ENCODE peak calls at places on chromosomes 1 and 21, in four cellular contexts. One of them, this sample, is unnamed.
A peak's percentile ranks its signal among the peaks of the same experiment; 100 is the strongest.

GRCh38 chr1:209045326-209046057 is 538.0 kb upstream of the CAMK1G start:
- DNase-seq in RWPE2: no peak
- DNase-seq in lung: peak; percentile 49
- DNase-seq in cardiac muscle cell: no peak
- DNase-seq in this sample: no peak

GRCh38 chr1:2314803-2315710 is 76.3 kb downstream of the MORN1 start:
- DNase-seq in RWPE2: no peak
- DNase-seq in lung: no peak
- DNase-seq in cardiac muscle cell: peak; percentile 74
- DNase-seq in this sample: peak; percentile 48

GRCh38 chr1:230958370-230958769 is 20.3 kb downstream of the TTC13 start:
- DNase-seq in RWPE2: no peak
- DNase-seq in lung: no peak
- DNase-seq in cardiac muscle cell: no peak
- DNase-seq in this sample: peak; percentile 67

GRCh38 chr1:61322008-61322744 is 239.8 kb downstream of the NFIA start:
- DNase-seq in RWPE2: no peak
- DNase-seq in lung: no peak
- DNase-seq in cardiac muscle cell: no peak
- DNase-seq in this sample: no peak

GRCh38 chr1:17572264-17572985 is 32.9 kb downstream of the ARHGEF10L start:
- DNase-seq in RWPE2: no peak
- DNase-seq in lung: no peak
- DNase-seq in cardiac muscle cell: no peak
- DNase-seq in this sample: no peak

GRCh38 chr1:208324005-208324404 is 79.8 kb upstream of the PLXNA2 start:
- DNase-seq in RWPE2: no peak
- DNase-seq in lung: no peak
- DNase-seq in cardiac muscle cell: peak; percentile 29
- DNase-seq in this sample: no peak

GRCh38 chr1:8540266-8540926 is 222.5 kb downstream of the SLC45A1 start:
- DNase-seq in RWPE2: no peak
- DNase-seq in lung: no peak
- DNase-seq in cardiac muscle cell: no peak
- DNase-seq in this sample: no peak

GRCh38 chr1:29364101-29364678 is 127.9 kb downstream of the PTPRU start:
- DNase-seq in RWPE2: no peak
- DNase-seq in lung: no peak
- DNase-seq in cardiac muscle cell: no peak
- DNase-seq in this sample: no peak

GRCh38 chr1:184110253-184111204 is 59.0 kb downstream of the TSEN15 start:
- DNase-seq in RWPE2: no peak
- DNase-seq in lung: no peak
- DNase-seq in cardiac muscle cell: no peak
- DNase-seq in this sample: no peak

GRCh38 chr21:45290948-45291612 is 3.4 kb upstream of the POFUT2 start:
- DNase-seq in RWPE2: no peak
- DNase-seq in lung: no peak
- DNase-seq in cardiac muscle cell: no peak
- DNase-seq in this sample: peak; percentile 17

GRCh38 chr1:205423248-205423647 is 1.4 kb upstream of the LEMD1 start:
- DNase-seq in RWPE2: no peak
- DNase-seq in lung: no peak
- DNase-seq in cardiac muscle cell: no peak
- DNase-seq in this sample: no peak

GRCh38 chr1:163443863-163444262 is 122.1 kb downstream of the NUF2 start:
- DNase-seq in RWPE2: no peak
- DNase-seq in lung: no peak
- DNase-seq in cardiac muscle cell: no peak
- DNase-seq in this sample: no peak

GRCh38 chr1:64245495-64245894 is 42.1 kb downstream of the UBE2U start:
- DNase-seq in RWPE2: no peak
- DNase-seq in lung: no peak
- DNase-seq in cardiac muscle cell: no peak
- DNase-seq in this sample: peak; percentile 21

GRCh38 chr1:79501153-79501552 is 494.6 kb upstream of the ADGRL4 start:
- DNase-seq in RWPE2: no peak
- DNase-seq in lung: no peak
- DNase-seq in cardiac muscle cell: no peak
- DNase-seq in this sample: no peak

GRCh38 chr1:164805399-164805798 is 246.4 kb downstream of the PBX1 start:
- DNase-seq in RWPE2: no peak
- DNase-seq in lung: no peak
- DNase-seq in cardiac muscle cell: no peak
- DNase-seq in this sample: no peak

GRCh38 chr1:4851666-4852065 is 197.3 kb downstream of the AJAP1 start:
- DNase-seq in RWPE2: no peak
- DNase-seq in lung: no peak
- DNase-seq in cardiac muscle cell: no peak
- DNase-seq in this sample: no peak

GRCh38 chr21:28857720-28858119 is 135.0 kb downstream of the LTN1 start:
- DNase-seq in RWPE2: no peak
- DNase-seq in lung: no peak
- DNase-seq in cardiac muscle cell: no peak
- DNase-seq in this sample: no peak

GRCh38 chr1:102691592-102692090 is 416.7 kb downstream of the COL11A1 start:
- DNase-seq in RWPE2: no peak
- DNase-seq in lung: no peak
- DNase-seq in cardiac muscle cell: no peak
- DNase-seq in this sample: no peak

GRCh38 chr1:1357871-1358432 is 403 bp downstream of the MXRA8 start:
- DNase-seq in RWPE2: no peak
- DNase-seq in lung: no peak
- DNase-seq in cardiac muscle cell: no peak
- DNase-seq in this sample: no peak

GRCh38 chr1:53362851-53363642 is 35.2 kb upstream of the LRP8 start:
- DNase-seq in RWPE2: peak; percentile 23
- DNase-seq in lung: no peak
- DNase-seq in cardiac muscle cell: no peak
- DNase-seq in this sample: peak; percentile 14

GRCh38 chr1:2611034-2611501 is 21.7 kb downstream of the MMEL1 start:
- DNase-seq in RWPE2: peak; percentile 77
- DNase-seq in lung: peak; percentile 56
- DNase-seq in cardiac muscle cell: no peak
- DNase-seq in this sample: peak; percentile 89

GRCh38 chr1:1877852-1878436 is 12.9 kb downstream of the GNB1 start:
- DNase-seq in RWPE2: no peak
- DNase-seq in lung: no peak
- DNase-seq in cardiac muscle cell: no peak
- DNase-seq in this sample: no peak

GRCh38 chr1:217053666-217054065 is 330.4 kb upstream of the ESRRG start:
- DNase-seq in RWPE2: no peak
- DNase-seq in lung: no peak
- DNase-seq in cardiac muscle cell: no peak
- DNase-seq in this sample: no peak

GRCh38 chr21:44509539-44509938 is 30.5 kb downstream of the KRTAP10-1 start:
- DNase-seq in RWPE2: no peak
- DNase-seq in lung: peak; percentile 79
- DNase-seq in cardiac muscle cell: no peak
- DNase-seq in this sample: peak; percentile 46

GRCh38 chr1:90133133-90133532 is 138.2 kb downstream of the ZNF326 start:
- DNase-seq in RWPE2: no peak
- DNase-seq in lung: peak; percentile 33
- DNase-seq in cardiac muscle cell: peak; percentile 61
- DNase-seq in this sample: peak; percentile 67

GRCh38 chr21:26846036-26846931 is 1.1 kb upstream of the ADAMTS1 start:
- DNase-seq in RWPE2: no peak
- DNase-seq in lung: peak; percentile 71
- DNase-seq in cardiac muscle cell: peak; percentile 84
- DNase-seq in this sample: peak; percentile 66

GRCh38 chr1:200242379-200243041 is 167.3 kb downstream of the ZNF281 start:
- DNase-seq in RWPE2: no peak
- DNase-seq in lung: no peak
- DNase-seq in cardiac muscle cell: peak; percentile 60
- DNase-seq in this sample: no peak

GRCh38 chr1:84152649-84153056 is 8.6 kb downstream of the PRKACB start:
- DNase-seq in RWPE2: no peak
- DNase-seq in lung: no peak
- DNase-seq in cardiac muscle cell: no peak
- DNase-seq in this sample: no peak

GRCh38 chr1:214349781-214350180 is 68.8 kb downstream of the SMYD2 start:
- DNase-seq in RWPE2: no peak
- DNase-seq in lung: no peak
- DNase-seq in cardiac muscle cell: peak; percentile 17
- DNase-seq in this sample: no peak

GRCh38 chr1:20474333-20474975 is 11.6 kb downstream of the CAMK2N1 start:
- DNase-seq in RWPE2: no peak
- DNase-seq in lung: no peak
- DNase-seq in cardiac muscle cell: no peak
- DNase-seq in this sample: no peak

GRCh38 chr1:8026976-8027747 is 1.1 kb upstream of the ERRFI1 start:
- DNase-seq in RWPE2: no peak
- DNase-seq in lung: peak; percentile 72
- DNase-seq in cardiac muscle cell: no peak
- DNase-seq in this sample: peak; percentile 73

GRCh38 chr1:42035205-42035829 is 116.6 kb upstream of the HIVEP3 start:
- DNase-seq in RWPE2: peak; percentile 59
- DNase-seq in lung: peak; percentile 42
- DNase-seq in cardiac muscle cell: peak; percentile 80
- DNase-seq in this sample: peak; percentile 50

GRCh38 chr1:110130113-110130591 is 17.9 kb downstream of the UBL4B start:
- DNase-seq in RWPE2: no peak
- DNase-seq in lung: no peak
- DNase-seq in cardiac muscle cell: no peak
- DNase-seq in this sample: no peak

GRCh38 chr1:40689737-40690136 is 1.8 kb upstream of the NFYC start:
- DNase-seq in RWPE2: no peak
- DNase-seq in lung: no peak
- DNase-seq in cardiac muscle cell: no peak
- DNase-seq in this sample: no peak

GRCh38 chr1:86828024-86828423 is 85.9 kb downstream of the SELENOF start:
- DNase-seq in RWPE2: no peak
- DNase-seq in lung: no peak
- DNase-seq in cardiac muscle cell: no peak
- DNase-seq in this sample: no peak
- H3K36me3 ChIP-seq in RWPE2: no peaks in the 10 kb centered on the region
- H3K36me3 ChIP-seq in lung: no peaks in the 10 kb centered on the region
- H3K36me3 ChIP-seq in cardiac muscle cell: no peaks in the 10 kb centered on the region
- H3K36me3 ChIP-seq in this sample: no peaks in the 10 kb centered on the region

DNA sequence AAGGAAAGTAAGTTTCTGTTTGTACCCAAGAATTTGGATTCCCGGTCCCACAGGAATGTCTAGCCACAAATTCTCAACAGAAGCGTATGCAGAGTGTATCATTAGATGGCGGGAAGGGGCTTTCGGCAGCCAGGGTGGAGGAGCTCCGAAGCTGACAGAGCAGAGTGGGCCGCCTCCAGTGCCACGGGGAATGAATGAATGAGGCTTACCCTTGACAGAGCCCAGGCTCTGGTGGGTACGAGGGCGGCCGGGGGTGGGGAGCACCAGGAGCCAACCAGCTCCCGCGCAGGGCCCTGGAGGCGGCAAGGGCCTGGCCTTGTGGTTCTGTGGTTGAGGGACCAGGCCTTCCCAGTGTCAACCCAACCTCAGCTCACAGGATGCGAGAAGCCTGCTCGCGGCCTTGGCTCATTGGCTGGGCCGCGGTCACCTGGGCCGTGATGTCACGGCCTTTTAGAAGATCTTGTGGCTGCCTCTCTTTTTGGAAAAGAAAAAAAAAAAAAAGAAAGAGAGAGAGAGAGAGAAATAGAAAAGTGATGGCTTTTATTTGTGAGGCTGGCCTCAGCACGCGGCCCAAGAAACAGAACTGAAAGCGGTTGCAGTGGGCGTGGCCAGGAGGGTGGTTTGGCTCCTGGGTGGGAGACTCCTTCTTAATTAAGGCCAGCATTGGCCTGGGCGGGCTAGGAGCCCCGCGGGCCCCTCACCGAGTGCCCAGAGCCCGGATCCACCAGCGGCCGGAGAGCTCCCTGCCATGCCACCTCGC is 34.9 kb upstream of the RUNX3 start:
- DNase-seq in RWPE2: peak; percentile 49
- DNase-seq in lung: no peak
- DNase-seq in cardiac muscle cell: no peak
- DNase-seq in this sample: peak; percentile 48
- H3K27ac ChIP-seq in RWPE2: no peak overlapping the region
- H3K27ac ChIP-seq in lung: no peak overlapping the region
- H3K27ac ChIP-seq in cardiac muscle cell: no peak overlapping the region
- H3K27ac ChIP-seq in this sample: peak overlapping the region; percentile 15

GRCh38 chr1:181133441-181133951 is 45.0 kb downstream of the IER5 start:
- DNase-seq in RWPE2: no peak
- DNase-seq in lung: no peak
- DNase-seq in cardiac muscle cell: no peak
- DNase-seq in this sample: no peak
- H3K4me3 ChIP-seq in RWPE2: no peak overlapping the region
- H3K4me3 ChIP-seq in lung: no peak overlapping the region
- H3K4me3 ChIP-seq in cardiac muscle cell: no peak overlapping the region
- H3K4me3 ChIP-seq in this sample: no peak overlapping the region

GRCh38 chr1:35001743-35002142 is 16.6 kb upstream of the TMEM35B start:
- DNase-seq in RWPE2: no peak
- DNase-seq in lung: no peak
- DNase-seq in cardiac muscle cell: no peak
- DNase-seq in this sample: no peak
- H3K36me3 ChIP-seq in RWPE2: peaks cover 46% of the 10 kb centered on the region
- H3K36me3 ChIP-seq in lung: peaks cover 17% of the 10 kb centered on the region
- H3K36me3 ChIP-seq in cardiac muscle cell: peaks cover 36% of the 10 kb centered on the region
- H3K36me3 ChIP-seq in this sample: peaks cover 4% of the 10 kb centered on the region